ENCODE peak calls at places on chromosomes 4 and X, in eight cellular contexts. I is Caco-2, L is suprapubic skin, C is adrenal gland, M is Panc1, S is gastrocnemius medialis, K is BE2C, J is cardiac muscle cell. X is an unnamed sample.

GRCh38 chrX:16528620-16529019 is 121.3 kb upstream of the S100G start:
- DNase-seq in I (no peak), L (no peak), C (no peak), M (no peak), S (no peak), K (no peak), J (no peak), X (no peak)

GRCh38 chrX:24125028-24125612 is 24.4 kb upstream of the ZFX start:
- DNase-seq in I (peak; percentile 31), L (no peak), C (no peak), M (no peak), S (no peak), K (no peak), J (no peak), X (no peak)

GRCh38 chr4:2763511-2763967 is 7.4 kb upstream of the TNIP2 start:
- DNase-seq in I (no peak), L (no peak), C (no peak), M (no peak), S (no peak), K (no peak), J (peak; percentile 49), X (no peak)

GRCh38 chr4:704971-705277 is 708 bp upstream of the PCGF3 start:
- DNase-seq in I (no peak), L (no peak), C (no peak), M (no peak), S (no peak), K (no peak), J (no peak), X (no peak)

GRCh38 chrX:78048036-78048435 is 56.0 kb upstream of the PGK1 start:
- DNase-seq in I (no peak), L (no peak), C (no peak), M (no peak), S (no peak), K (no peak), J (no peak), X (peak; percentile 43)

GRCh38 chrX:10112510-10112909 is 44.3 kb upstream of the CLCN4 start:
- DNase-seq in I (no peak), L (no peak), C (no peak), M (no peak), S (no peak), K (no peak), J (no peak), X (no peak)

GRCh38 chrX:11557120-11557519 is 108.6 kb downstream of the ARHGAP6 start:
- DNase-seq in I (no peak), L (no peak), C (no peak), M (no peak), S (no peak), K (no peak), J (peak; percentile 40), X (no peak)

GRCh38 chrX:45743081-45743533 is 542.4 kb upstream of the DIPK2B start:
- DNase-seq in I (peak; percentile 1), L (no peak), C (no peak), M (no peak), S (no peak), K (no peak), J (no peak), X (no peak)

GRCh38 chrX:41178201-41178600 is 93.0 kb downstream of the USP9X start:
- DNase-seq in I (no peak), L (no peak), C (no peak), M (no peak), S (no peak), K (no peak), J (no peak), X (no peak)

GRCh38 chr4:54843946-54844345 is 186.2 kb downstream of the KIT start:
- DNase-seq in I (no peak), L (no peak), C (no peak), M (no peak), S (no peak), K (no peak), J (no peak), X (no peak)

GRCh38 chr4:156547891-156548290 is 423.7 kb downstream of the PDGFC start:
- DNase-seq in I (no peak), L (no peak), C (no peak), M (no peak), S (no peak), K (no peak), J (peak; percentile 11), X (no peak)

GRCh38 chr4:187606581-187606980 is 389.0 kb upstream of the ZFP42 start:
- DNase-seq in I (peak; percentile 48), L (no peak), C (peak; percentile 37), M (peak; percentile 36), S (no peak), K (peak; percentile 41), J (peak; percentile 72), X (peak; percentile 63)

GRCh38 chr4:32219306-32220075 is 1499.3 kb downstream of the PCDH7 start:
- DNase-seq in I (no peak), L (no peak), C (no peak), M (no peak), S (no peak), K (no peak), J (peak; percentile 51), X (no peak)

GRCh38 chr4:156193116-156193515 is 239.4 kb upstream of the CTSO start:
- DNase-seq in I (no peak), L (no peak), C (no peak), M (no peak), S (no peak), K (no peak), J (no peak), X (no peak)

GRCh38 chrX:15576019-15576418 is 24.7 kb downstream of the ACE2 start:
- DNase-seq in I (no peak), L (no peak), C (no peak), M (no peak), S (no peak), K (no peak), J (no peak), X (no peak)

GRCh38 chr4:39637572-39638357 is 900 bp downstream of the SMIM14 start:
- DNase-seq in I (peak; percentile 56), L (no peak), C (peak; percentile 64), M (no peak), S (peak; percentile 53), K (peak; percentile 38), J (peak; percentile 75), X (peak; percentile 66)

GRCh38 chrX:47366051-47366722 is 4.2 kb upstream of the ZNF157 start:
- DNase-seq in I (no peak), L (peak; percentile 68), C (peak; percentile 65), M (peak; percentile 17), S (peak; percentile 44), K (peak; percentile 77), J (peak; percentile 84), X (peak; percentile 91)

GRCh38 chrX:47358387-47359065 is 11.9 kb upstream of the ZNF157 start:
- DNase-seq in I (no peak), L (no peak), C (peak; percentile 7), M (no peak), S (no peak), K (no peak), J (no peak), X (no peak)

GRCh38 chrX:47360423-47361179 is 9.8 kb upstream of the ZNF157 start:
- DNase-seq in I (no peak), L (no peak), C (no peak), M (no peak), S (no peak), K (no peak), J (no peak), X (no peak)

GRCh38 chrX:47361538-47362511 is 8.6 kb upstream of the ZNF157 start:
- DNase-seq in I (peak; percentile 66), L (peak; percentile 75), C (peak; percentile 91), M (no peak), S (peak; percentile 68), K (peak; percentile 84), J (peak; percentile 97), X (peak; percentile 85)
- H3K4me3 ChIP-seq in I (no peak overlapping the region), L (peak overlapping the region; percentile 28), C (no peak overlapping the region), M (no peak overlapping the region), S (peak overlapping the region; percentile 43), K (peak overlapping the region; percentile 62), J (peak overlapping the region; percentile 45), X (peak overlapping the region; percentile 10)

GRCh38 chr4:99402765-99403164 is 32.4 kb downstream of the ADH7 start:
- DNase-seq in I (no peak), L (no peak), C (no peak), M (no peak), S (no peak), K (no peak), J (no peak), X (no peak)
- H3K4me1 ChIP-seq in I (peaks cover 23% of the 10 kb centered on the region), L (peaks cover 18% of the 10 kb centered on the region), C (no peaks in the 10 kb centered on the region), M (no peaks in the 10 kb centered on the region), S (peaks cover 23% of the 10 kb centered on the region), K (no peaks in the 10 kb centered on the region), J (no peaks in the 10 kb centered on the region), X (peaks cover 10% of the 10 kb centered on the region)

GRCh38 chr4:7780751-7781348 is 158.8 kb downstream of the AFAP1 start:
- DNase-seq in I (no peak), L (no peak), C (no peak), M (no peak), S (no peak), K (no peak), J (no peak), X (no peak)
- H3K36me3 ChIP-seq in I (no peaks in the 10 kb centered on the region), L (peaks cover 44% of the 10 kb centered on the region), C (peaks cover 15% of the 10 kb centered on the region), M (peaks cover 17% of the 10 kb centered on the region), S (no peaks in the 10 kb centered on the region), K (peaks cover 92% of the 10 kb centered on the region), J (no peaks in the 10 kb centered on the region), X (peaks cover 8% of the 10 kb centered on the region)

DNA sequence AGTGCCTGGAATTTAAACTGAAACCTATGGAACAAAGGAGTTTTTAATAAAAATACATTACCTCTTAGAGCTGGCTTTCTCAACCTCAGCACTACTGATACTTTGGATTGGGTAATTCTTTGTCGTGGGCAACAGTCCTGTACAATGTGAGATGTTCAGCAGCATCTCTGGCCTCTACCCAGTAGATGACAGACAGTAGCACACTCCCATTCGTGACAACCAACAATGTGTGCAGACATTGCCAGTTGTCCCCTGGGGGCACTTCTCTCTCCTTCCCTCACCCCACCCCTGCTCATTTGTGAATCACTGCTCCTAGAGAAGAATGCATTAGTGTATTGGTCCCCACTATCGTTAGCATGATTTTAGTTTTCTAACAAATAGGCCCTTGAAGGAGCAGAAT is 16.2 kb downstream of the GPAT3 start:
- DNase-seq in I (no peak), L (no peak), C (no peak), M (no peak), S (no peak), K (peak; percentile 64), J (peak; percentile 29), X (peak; percentile 68)
- H3K4me3 ChIP-seq in I (no peak overlapping the region), L (no peak overlapping the region), C (no peak overlapping the region), M (no peak overlapping the region), S (no peak overlapping the region), K (no peak overlapping the region), J (no peak overlapping the region), X (no peak overlapping the region)

X was measured in HAP-1.